ENCODE peak calls at places on chromosomes 6 and 20, in nine cellular contexts. One of them, this sample, is unnamed.

GRCh38 chr6:7615611-7616383 is 25.8 kb downstream of the SNRNP48 start:
- DNase-seq in PC-3: peak
- DNase-seq in T-helper 1 cell: peak
- DNase-seq in hypothalamus: no peak
- DNase-seq in Daoy: peak
- DNase-seq in coronary artery: no peak
- DNase-seq in left cardiac atrium: no peak
- DNase-seq in islet precursor cell: no peak
- DNase-seq in CD8-positive, alpha-beta T cell: no peak
- DNase-seq in this sample: peak

GRCh38 chr6:6657085-6657819 is 68.7 kb downstream of the LY86 start:
- DNase-seq in coronary artery: no peak
- DNase-seq in Daoy: no peak
- DNase-seq in CD8-positive, alpha-beta T cell: no peak
- DNase-seq in hypothalamus: no peak
- DNase-seq in islet precursor cell: no peak
- DNase-seq in left cardiac atrium: no peak
- DNase-seq in PC-3: no peak
- DNase-seq in T-helper 1 cell: no peak
- DNase-seq in this sample: no peak

GRCh38 chr6:107153061-107153460 is 37.7 kb upstream of the BEND3 start:
- DNase-seq in left cardiac atrium: no peak
- DNase-seq in islet precursor cell: no peak
- DNase-seq in T-helper 1 cell: no peak
- DNase-seq in hypothalamus: no peak
- DNase-seq in PC-3: no peak
- DNase-seq in coronary artery: no peak
- DNase-seq in Daoy: no peak
- DNase-seq in CD8-positive, alpha-beta T cell: no peak
- DNase-seq in this sample: no peak

GRCh38 chr20:58710481-58711265 is 18.1 kb downstream of the NPEPL1 start:
- DNase-seq in T-helper 1 cell: no peak
- DNase-seq in PC-3: no peak
- DNase-seq in coronary artery: peak
- DNase-seq in hypothalamus: no peak
- DNase-seq in Daoy: no peak
- DNase-seq in left cardiac atrium: peak
- DNase-seq in CD8-positive, alpha-beta T cell: no peak
- DNase-seq in islet precursor cell: peak
- DNase-seq in this sample: no peak

GRCh38 chr6:70369332-70369950 is 43.9 kb upstream of the FAM135A start:
- DNase-seq in left cardiac atrium: no peak
- DNase-seq in hypothalamus: peak
- DNase-seq in coronary artery: peak
- DNase-seq in Daoy: peak
- DNase-seq in PC-3: peak
- DNase-seq in islet precursor cell: peak
- DNase-seq in CD8-positive, alpha-beta T cell: peak
- DNase-seq in T-helper 1 cell: peak
- DNase-seq in this sample: peak

GRCh38 chr20:5353624-5354496 is 37.1 kb upstream of the PROKR2 start:
- DNase-seq in islet precursor cell: no peak
- DNase-seq in Daoy: peak
- DNase-seq in PC-3: peak
- DNase-seq in CD8-positive, alpha-beta T cell: no peak
- DNase-seq in left cardiac atrium: no peak
- DNase-seq in hypothalamus: no peak
- DNase-seq in coronary artery: no peak
- DNase-seq in T-helper 1 cell: peak
- DNase-seq in this sample: peak

GRCh38 chr6:73413102-73413501 is 18.5 kb downstream of the DDX43 start:
- DNase-seq in CD8-positive, alpha-beta T cell: no peak
- DNase-seq in PC-3: no peak
- DNase-seq in hypothalamus: no peak
- DNase-seq in coronary artery: no peak
- DNase-seq in left cardiac atrium: no peak
- DNase-seq in T-helper 1 cell: no peak
- DNase-seq in islet precursor cell: no peak
- DNase-seq in Daoy: no peak
- DNase-seq in this sample: no peak

GRCh38 chr20:9015984-9016324 is 52.9 kb upstream of the PLCB4 start:
- DNase-seq in Daoy: peak
- DNase-seq in PC-3: peak
- DNase-seq in islet precursor cell: no peak
- DNase-seq in T-helper 1 cell: no peak
- DNase-seq in hypothalamus: no peak
- DNase-seq in coronary artery: no peak
- DNase-seq in CD8-positive, alpha-beta T cell: no peak
- DNase-seq in left cardiac atrium: no peak
- DNase-seq in this sample: peak

GRCh38 chr6:35202066-35202546 is 11.7 kb upstream of the SCUBE3 start:
- DNase-seq in islet precursor cell: no peak
- DNase-seq in coronary artery: no peak
- DNase-seq in Daoy: no peak
- DNase-seq in left cardiac atrium: no peak
- DNase-seq in hypothalamus: no peak
- DNase-seq in PC-3: peak
- DNase-seq in CD8-positive, alpha-beta T cell: no peak
- DNase-seq in T-helper 1 cell: no peak
- DNase-seq in this sample: no peak

GRCh38 chr6:170444811-170445211 is 108.3 kb downstream of the PSMB1 start:
- DNase-seq in islet precursor cell: peak
- DNase-seq in Daoy: peak
- DNase-seq in coronary artery: no peak
- DNase-seq in CD8-positive, alpha-beta T cell: no peak
- DNase-seq in PC-3: no peak
- DNase-seq in hypothalamus: no peak
- DNase-seq in left cardiac atrium: no peak
- DNase-seq in T-helper 1 cell: no peak
- DNase-seq in this sample: peak

GRCh38 chr6:137497722-137498463 is 3.7 kb upstream of the OLIG3 start:
- DNase-seq in hypothalamus: no peak
- DNase-seq in CD8-positive, alpha-beta T cell: no peak
- DNase-seq in PC-3: no peak
- DNase-seq in coronary artery: no peak
- DNase-seq in left cardiac atrium: no peak
- DNase-seq in T-helper 1 cell: no peak
- DNase-seq in Daoy: no peak
- DNase-seq in islet precursor cell: peak
- DNase-seq in this sample: no peak

GRCh38 chr6:167799033-167799933 is 27.4 kb upstream of the AFDN start:
- DNase-seq in Daoy: no peak
- DNase-seq in T-helper 1 cell: no peak
- DNase-seq in coronary artery: no peak
- DNase-seq in left cardiac atrium: no peak
- DNase-seq in hypothalamus: no peak
- DNase-seq in PC-3: no peak
- DNase-seq in CD8-positive, alpha-beta T cell: no peak
- DNase-seq in islet precursor cell: peak
- DNase-seq in this sample: no peak

GRCh38 chr6:31901953-31902643 is at the start of gene ZBTB12:
- DNase-seq in hypothalamus: peak
- DNase-seq in PC-3: peak
- DNase-seq in Daoy: peak
- DNase-seq in left cardiac atrium: peak
- DNase-seq in islet precursor cell: peak
- DNase-seq in CD8-positive, alpha-beta T cell: peak
- DNase-seq in T-helper 1 cell: peak
- DNase-seq in coronary artery: peak
- DNase-seq in this sample: peak

GRCh38 chr20:10492065-10492464 is 57.0 kb downstream of the SLX4IP start:
- DNase-seq in Daoy: no peak
- DNase-seq in hypothalamus: no peak
- DNase-seq in left cardiac atrium: no peak
- DNase-seq in PC-3: no peak
- DNase-seq in coronary artery: no peak
- DNase-seq in islet precursor cell: no peak
- DNase-seq in T-helper 1 cell: no peak
- DNase-seq in CD8-positive, alpha-beta T cell: no peak
- DNase-seq in this sample: peak

GRCh38 chr20:11549172-11550117 is 368.2 kb upstream of the BTBD3 start:
- DNase-seq in islet precursor cell: no peak
- DNase-seq in left cardiac atrium: no peak
- DNase-seq in PC-3: no peak
- DNase-seq in CD8-positive, alpha-beta T cell: no peak
- DNase-seq in hypothalamus: no peak
- DNase-seq in coronary artery: no peak
- DNase-seq in Daoy: no peak
- DNase-seq in T-helper 1 cell: no peak
- DNase-seq in this sample: no peak

GRCh38 chr6:147497472-147497871 is 11.0 kb upstream of the SAMD5 start:
- DNase-seq in Daoy: no peak
- DNase-seq in PC-3: no peak
- DNase-seq in hypothalamus: no peak
- DNase-seq in coronary artery: no peak
- DNase-seq in T-helper 1 cell: no peak
- DNase-seq in left cardiac atrium: no peak
- DNase-seq in CD8-positive, alpha-beta T cell: no peak
- DNase-seq in islet precursor cell: no peak
- DNase-seq in this sample: no peak

GRCh38 chr6:13188306-13188705 is 140.0 kb downstream of the TBC1D7 start:
- DNase-seq in T-helper 1 cell: no peak
- DNase-seq in coronary artery: no peak
- DNase-seq in islet precursor cell: no peak
- DNase-seq in CD8-positive, alpha-beta T cell: no peak
- DNase-seq in hypothalamus: no peak
- DNase-seq in left cardiac atrium: no peak
- DNase-seq in Daoy: no peak
- DNase-seq in PC-3: no peak
- DNase-seq in this sample: no peak

GRCh38 chr20:21303872-21304586 is 898 bp downstream of the XRN2 start:
- DNase-seq in CD8-positive, alpha-beta T cell: no peak
- DNase-seq in hypothalamus: no peak
- DNase-seq in islet precursor cell: no peak
- DNase-seq in Daoy: no peak
- DNase-seq in PC-3: no peak
- DNase-seq in left cardiac atrium: no peak
- DNase-seq in coronary artery: no peak
- DNase-seq in T-helper 1 cell: no peak
- DNase-seq in this sample: no peak

GRCh38 chr6:169042061-169042460 is 211.6 kb downstream of the THBS2 start:
- DNase-seq in Daoy: no peak
- DNase-seq in left cardiac atrium: no peak
- DNase-seq in PC-3: peak
- DNase-seq in coronary artery: no peak
- DNase-seq in CD8-positive, alpha-beta T cell: no peak
- DNase-seq in hypothalamus: no peak
- DNase-seq in islet precursor cell: no peak
- DNase-seq in T-helper 1 cell: no peak
- DNase-seq in this sample: no peak

GRCh38 chr6:9540534-9541126 is 874.2 kb downstream of the TFAP2A start:
- DNase-seq in left cardiac atrium: no peak
- DNase-seq in T-helper 1 cell: peak
- DNase-seq in hypothalamus: no peak
- DNase-seq in coronary artery: no peak
- DNase-seq in CD8-positive, alpha-beta T cell: no peak
- DNase-seq in PC-3: peak
- DNase-seq in Daoy: peak
- DNase-seq in islet precursor cell: no peak
- DNase-seq in this sample: peak

GRCh38 chr6:24296944-24297343 is 60.9 kb downstream of the DCDC2 start:
- DNase-seq in hypothalamus: no peak
- DNase-seq in coronary artery: no peak
- DNase-seq in Daoy: no peak
- DNase-seq in islet precursor cell: no peak
- DNase-seq in PC-3: no peak
- DNase-seq in CD8-positive, alpha-beta T cell: no peak
- DNase-seq in left cardiac atrium: no peak
- DNase-seq in T-helper 1 cell: no peak
- DNase-seq in this sample: no peak

GRCh38 chr6:28282923-28283322 is 1.6 kb downstream of the PGBD1 start:
- DNase-seq in T-helper 1 cell: no peak
- DNase-seq in PC-3: no peak
- DNase-seq in hypothalamus: no peak
- DNase-seq in left cardiac atrium: no peak
- DNase-seq in CD8-positive, alpha-beta T cell: no peak
- DNase-seq in islet precursor cell: no peak
- DNase-seq in Daoy: peak
- DNase-seq in coronary artery: no peak
- DNase-seq in this sample: peak

GRCh38 chr6:84791233-84791632 is 26.8 kb upstream of the TBX18 start:
- DNase-seq in CD8-positive, alpha-beta T cell: no peak
- DNase-seq in T-helper 1 cell: no peak
- DNase-seq in hypothalamus: no peak
- DNase-seq in coronary artery: no peak
- DNase-seq in left cardiac atrium: no peak
- DNase-seq in Daoy: peak
- DNase-seq in PC-3: peak
- DNase-seq in islet precursor cell: no peak
- DNase-seq in this sample: peak

GRCh38 chr6:29974901-29975560 is 32.7 kb downstream of the HLA-A start:
- DNase-seq in PC-3: no peak
- DNase-seq in T-helper 1 cell: no peak
- DNase-seq in hypothalamus: no peak
- DNase-seq in Daoy: no peak
- DNase-seq in islet precursor cell: no peak
- DNase-seq in coronary artery: no peak
- DNase-seq in left cardiac atrium: no peak
- DNase-seq in CD8-positive, alpha-beta T cell: no peak
- DNase-seq in this sample: no peak

This sample was measured in LHCN-M2.